ENCODE peak calls at places on chromosomes 12 and 14, in eight cellular contexts. One of them, this sample, is unnamed.

GRCh38 chr14:56325251-56325839 is 207.1 kb downstream of the PELI2 start:
- DNase-seq in heart left ventricle: no peak
- DNase-seq in pancreas: no peak
- DNase-seq in gastrocnemius medialis: no peak
- DNase-seq in stomach: no peak
- DNase-seq in GM12878: no peak
- DNase-seq in lung: no peak
- DNase-seq in Peyer's patch: no peak
- DNase-seq in this sample: no peak

GRCh38 chr12:56271031-56271430 is 4.3 kb downstream of the COQ10A start:
- DNase-seq in lung: no peak
- DNase-seq in GM12878: no peak
- DNase-seq in pancreas: no peak
- DNase-seq in heart left ventricle: peak; percentile 18
- DNase-seq in gastrocnemius medialis: peak; percentile 74
- DNase-seq in Peyer's patch: no peak
- DNase-seq in stomach: no peak
- DNase-seq in this sample: no peak

GRCh38 chr14:91395998-91396660 is 21.5 kb downstream of the CCDC88C start:
- DNase-seq in heart left ventricle: no peak
- DNase-seq in stomach: no peak
- DNase-seq in pancreas: no peak
- DNase-seq in gastrocnemius medialis: no peak
- DNase-seq in lung: no peak
- DNase-seq in Peyer's patch: no peak
- DNase-seq in GM12878: no peak
- DNase-seq in this sample: peak; percentile 92

GRCh38 chr12:21941522-21942376 is 523 bp upstream of the ABCC9 start:
- DNase-seq in gastrocnemius medialis: peak; percentile 68
- DNase-seq in heart left ventricle: peak; percentile 77
- DNase-seq in pancreas: peak; percentile 60
- DNase-seq in stomach: no peak
- DNase-seq in Peyer's patch: no peak
- DNase-seq in GM12878: no peak
- DNase-seq in lung: peak; percentile 51
- DNase-seq in this sample: no peak

GRCh38 chr14:96056509-96057422 is 17.6 kb downstream of the C14orf132 start:
- DNase-seq in gastrocnemius medialis: no peak
- DNase-seq in pancreas: no peak
- DNase-seq in heart left ventricle: no peak
- DNase-seq in lung: no peak
- DNase-seq in Peyer's patch: no peak
- DNase-seq in GM12878: no peak
- DNase-seq in stomach: peak; percentile 36
- DNase-seq in this sample: no peak

GRCh38 chr12:28033538-28033915 is 61.0 kb upstream of the PTHLH start:
- DNase-seq in stomach: no peak
- DNase-seq in lung: no peak
- DNase-seq in Peyer's patch: no peak
- DNase-seq in heart left ventricle: no peak
- DNase-seq in gastrocnemius medialis: no peak
- DNase-seq in GM12878: no peak
- DNase-seq in pancreas: no peak
- DNase-seq in this sample: no peak

GRCh38 chr14:36320210-36321003 is at the start of gene MBIP:
- DNase-seq in stomach: peak; percentile 95
- DNase-seq in pancreas: peak; percentile 89
- DNase-seq in gastrocnemius medialis: peak; percentile 90
- DNase-seq in GM12878: peak; percentile 86
- DNase-seq in heart left ventricle: peak; percentile 93
- DNase-seq in lung: peak; percentile 96
- DNase-seq in Peyer's patch: peak; percentile 90
- DNase-seq in this sample: peak; percentile 91

GRCh38 chr12:112906712-112907414 is at the start of gene OAS1:
- DNase-seq in lung: peak; percentile 39
- DNase-seq in gastrocnemius medialis: no peak
- DNase-seq in GM12878: peak; percentile 89
- DNase-seq in pancreas: no peak
- DNase-seq in Peyer's patch: no peak
- DNase-seq in heart left ventricle: peak; percentile 49
- DNase-seq in stomach: peak; percentile 35
- DNase-seq in this sample: peak; percentile 59

GRCh38 chr12:103668520-103668919 is 81.4 kb downstream of the STAB2 start:
- DNase-seq in GM12878: no peak
- DNase-seq in lung: no peak
- DNase-seq in Peyer's patch: no peak
- DNase-seq in stomach: no peak
- DNase-seq in pancreas: no peak
- DNase-seq in gastrocnemius medialis: no peak
- DNase-seq in heart left ventricle: no peak
- DNase-seq in this sample: no peak

GRCh38 chr12:33093534-33093933 is 197.0 kb upstream of the PKP2 start:
- DNase-seq in stomach: no peak
- DNase-seq in pancreas: no peak
- DNase-seq in GM12878: no peak
- DNase-seq in lung: no peak
- DNase-seq in Peyer's patch: no peak
- DNase-seq in heart left ventricle: no peak
- DNase-seq in gastrocnemius medialis: no peak
- DNase-seq in this sample: no peak

GRCh38 chr14:79256311-79256879 is 954.9 kb downstream of the DIO2 start:
- DNase-seq in heart left ventricle: no peak
- DNase-seq in stomach: no peak
- DNase-seq in lung: no peak
- DNase-seq in pancreas: no peak
- DNase-seq in Peyer's patch: no peak
- DNase-seq in GM12878: no peak
- DNase-seq in gastrocnemius medialis: no peak
- DNase-seq in this sample: no peak

GRCh38 chr12:49662998-49663843 is 39.9 kb downstream of the PRPF40B start:
- DNase-seq in pancreas: no peak
- DNase-seq in Peyer's patch: no peak
- DNase-seq in heart left ventricle: peak; percentile 90
- DNase-seq in stomach: no peak
- DNase-seq in lung: peak; percentile 61
- DNase-seq in gastrocnemius medialis: peak; percentile 81
- DNase-seq in GM12878: peak; percentile 75
- DNase-seq in this sample: no peak

GRCh38 chr12:122974274-122974891 is 661 bp upstream of the OGFOD2 start:
- DNase-seq in Peyer's patch: peak; percentile 99
- DNase-seq in lung: peak; percentile 99
- DNase-seq in heart left ventricle: peak; percentile 99
- DNase-seq in GM12878: peak; percentile 96
- DNase-seq in stomach: peak; percentile 99
- DNase-seq in gastrocnemius medialis: peak; percentile 97
- DNase-seq in pancreas: peak; percentile 98
- DNase-seq in this sample: peak; percentile 98

GRCh38 chr12:106790020-106790419 is 15.5 kb downstream of the RIC8B start:
- DNase-seq in GM12878: no peak
- DNase-seq in stomach: no peak
- DNase-seq in lung: no peak
- DNase-seq in gastrocnemius medialis: no peak
- DNase-seq in pancreas: no peak
- DNase-seq in Peyer's patch: no peak
- DNase-seq in heart left ventricle: no peak
- DNase-seq in this sample: no peak

GRCh38 chr12:117699575-117699974 is 269.2 kb downstream of the KSR2 start:
- DNase-seq in gastrocnemius medialis: no peak
- DNase-seq in pancreas: no peak
- DNase-seq in lung: no peak
- DNase-seq in heart left ventricle: no peak
- DNase-seq in stomach: no peak
- DNase-seq in Peyer's patch: no peak
- DNase-seq in GM12878: no peak
- DNase-seq in this sample: no peak

GRCh38 chr12:42759622-42760273 is 170.2 kb upstream of the PRICKLE1 start:
- DNase-seq in pancreas: peak; percentile 73
- DNase-seq in stomach: peak; percentile 31
- DNase-seq in heart left ventricle: peak; percentile 54
- DNase-seq in lung: peak; percentile 59
- DNase-seq in gastrocnemius medialis: peak; percentile 81
- DNase-seq in Peyer's patch: no peak
- DNase-seq in GM12878: no peak
- DNase-seq in this sample: peak; percentile 76

GRCh38 chr14:64572721-64573508 is 23.2 kb downstream of the PPP1R36 start:
- DNase-seq in gastrocnemius medialis: no peak
- DNase-seq in lung: no peak
- DNase-seq in stomach: no peak
- DNase-seq in pancreas: no peak
- DNase-seq in Peyer's patch: no peak
- DNase-seq in GM12878: no peak
- DNase-seq in heart left ventricle: no peak
- DNase-seq in this sample: no peak

GRCh38 chr12:51197736-51198567 is 19.9 kb downstream of the POU6F1 start:
- DNase-seq in pancreas: no peak
- DNase-seq in Peyer's patch: no peak
- DNase-seq in gastrocnemius medialis: no peak
- DNase-seq in lung: no peak
- DNase-seq in heart left ventricle: no peak
- DNase-seq in GM12878: no peak
- DNase-seq in stomach: no peak
- DNase-seq in this sample: no peak

GRCh38 chr12:67842124-67842523 is 147.1 kb upstream of the IFNG-AS1 start:
- DNase-seq in lung: no peak
- DNase-seq in stomach: no peak
- DNase-seq in Peyer's patch: no peak
- DNase-seq in pancreas: no peak
- DNase-seq in GM12878: no peak
- DNase-seq in heart left ventricle: no peak
- DNase-seq in gastrocnemius medialis: no peak
- DNase-seq in this sample: no peak

GRCh38 chr14:93092606-93093556 is 22.8 kb downstream of the ITPK1 start:
- DNase-seq in gastrocnemius medialis: no peak
- DNase-seq in stomach: no peak
- DNase-seq in Peyer's patch: no peak
- DNase-seq in lung: no peak
- DNase-seq in heart left ventricle: no peak
- DNase-seq in pancreas: no peak
- DNase-seq in GM12878: no peak
- DNase-seq in this sample: no peak

GRCh38 chr12:109377139-109377685 is 29.5 kb downstream of the MYO1H start:
- DNase-seq in Peyer's patch: no peak
- DNase-seq in lung: no peak
- DNase-seq in pancreas: no peak
- DNase-seq in stomach: no peak
- DNase-seq in gastrocnemius medialis: no peak
- DNase-seq in GM12878: no peak
- DNase-seq in heart left ventricle: no peak
- DNase-seq in this sample: no peak

GRCh38 chr14:75711134-75711795 is 50.2 kb downstream of the TTLL5 start:
- DNase-seq in gastrocnemius medialis: peak; percentile 45
- DNase-seq in Peyer's patch: no peak
- DNase-seq in GM12878: no peak
- DNase-seq in pancreas: peak; percentile 25
- DNase-seq in stomach: peak; percentile 40
- DNase-seq in lung: no peak
- DNase-seq in heart left ventricle: peak; percentile 30
- DNase-seq in this sample: peak; percentile 48

GRCh38 chr12:120239776-120240494 is 25.6 kb downstream of the PXN start:
- DNase-seq in gastrocnemius medialis: no peak
- DNase-seq in stomach: no peak
- DNase-seq in GM12878: no peak
- DNase-seq in lung: no peak
- DNase-seq in heart left ventricle: no peak
- DNase-seq in Peyer's patch: no peak
- DNase-seq in pancreas: no peak
- DNase-seq in this sample: no peak
- H3K4me1 ChIP-seq in gastrocnemius medialis: peaks cover 94% of the 10 kb centered on the region
- H3K4me1 ChIP-seq in stomach: peaks cover 95% of the 10 kb centered on the region
- H3K4me1 ChIP-seq in GM12878: no peaks in the 10 kb centered on the region
- H3K4me1 ChIP-seq in lung: peaks cover 56% of the 10 kb centered on the region
- H3K4me1 ChIP-seq in heart left ventricle: peaks cover 82% of the 10 kb centered on the region
- H3K4me1 ChIP-seq in Peyer's patch: no peaks in the 10 kb centered on the region
- H3K4me1 ChIP-seq in pancreas: peaks cover 10% of the 10 kb centered on the region
- H3K4me1 ChIP-seq in this sample: peaks cover 20% of the 10 kb centered on the region

GRCh38 chr12:6332459-6332858 is 9.4 kb downstream of the TNFRSF1A start:
- DNase-seq in heart left ventricle: no peak
- DNase-seq in gastrocnemius medialis: no peak
- DNase-seq in pancreas: no peak
- DNase-seq in lung: no peak
- DNase-seq in Peyer's patch: no peak
- DNase-seq in GM12878: no peak
- DNase-seq in stomach: no peak
- DNase-seq in this sample: no peak
- H3K4me1 ChIP-seq in heart left ventricle: peaks cover 39% of the 10 kb centered on the region
- H3K4me1 ChIP-seq in gastrocnemius medialis: peaks cover 40% of the 10 kb centered on the region
- H3K4me1 ChIP-seq in pancreas: peaks cover 25% of the 10 kb centered on the region
- H3K4me1 ChIP-seq in lung: peaks cover 31% of the 10 kb centered on the region
- H3K4me1 ChIP-seq in Peyer's patch: peaks cover 28% of the 10 kb centered on the region
- H3K4me1 ChIP-seq in GM12878: peaks cover 42% of the 10 kb centered on the region
- H3K4me1 ChIP-seq in stomach: peaks cover 97% of the 10 kb centered on the region
- H3K4me1 ChIP-seq in this sample: peaks cover 29% of the 10 kb centered on the region

DNA sequence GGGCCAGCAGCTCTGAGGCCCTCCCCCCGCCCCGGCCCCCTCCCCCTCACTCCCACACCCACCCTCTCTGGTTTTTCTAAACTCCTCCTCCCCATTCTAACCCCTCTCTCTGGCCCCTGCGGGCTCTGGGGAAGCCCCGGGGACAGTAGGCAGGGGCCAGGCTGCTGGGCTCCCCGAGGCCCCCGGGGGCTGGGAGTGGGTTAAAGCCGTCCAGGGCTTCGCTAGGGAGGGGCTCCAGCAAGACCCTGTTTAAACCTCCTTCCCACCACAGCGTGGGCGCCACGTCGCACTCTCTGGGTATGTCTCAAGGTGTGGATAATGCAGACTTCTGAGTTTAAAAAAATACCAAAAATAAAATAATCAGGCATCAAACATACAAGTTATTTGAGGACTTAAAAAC is 51.4 kb downstream of the GALNT9 start:
- DNase-seq in stomach: no peak
- DNase-seq in Peyer's patch: no peak
- DNase-seq in gastrocnemius medialis: no peak
- DNase-seq in pancreas: peak; percentile 6
- DNase-seq in lung: no peak
- DNase-seq in heart left ventricle: no peak
- DNase-seq in GM12878: no peak
- DNase-seq in this sample: no peak
- H3K4me1 ChIP-seq in stomach: peaks cover 22% of the 10 kb centered on the region
- H3K4me1 ChIP-seq in Peyer's patch: no peaks in the 10 kb centered on the region
- H3K4me1 ChIP-seq in gastrocnemius medialis: no peaks in the 10 kb centered on the region
- H3K4me1 ChIP-seq in pancreas: no peaks in the 10 kb centered on the region
- H3K4me1 ChIP-seq in lung: peaks cover 2% of the 10 kb centered on the region
- H3K4me1 ChIP-seq in heart left ventricle: no peaks in the 10 kb centered on the region
- H3K4me1 ChIP-seq in GM12878: no peaks in the 10 kb centered on the region
- H3K4me1 ChIP-seq in this sample: no peaks in the 10 kb centered on the region

DNA sequence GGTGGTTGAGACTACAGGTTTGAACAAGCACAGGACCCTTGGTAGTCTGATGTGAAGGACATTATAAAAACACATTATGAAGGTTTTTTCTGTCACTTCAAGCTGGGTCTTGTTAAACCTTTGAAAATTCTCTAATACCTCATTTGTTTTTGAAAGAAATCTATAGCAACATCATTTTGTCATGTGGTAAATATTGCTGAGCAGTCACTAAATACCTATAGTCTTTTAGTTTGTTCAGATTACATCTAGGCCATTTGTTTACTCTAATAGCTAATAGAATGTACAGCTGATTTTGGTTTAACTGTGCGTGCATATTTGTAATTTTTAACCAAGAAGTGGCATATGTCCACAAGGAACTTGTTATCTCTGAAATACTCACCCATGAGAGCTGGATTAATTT is 2.9 kb downstream of the PPM1A start:
- DNase-seq in Peyer's patch: no peak
- DNase-seq in GM12878: no peak
- DNase-seq in lung: no peak
- DNase-seq in heart left ventricle: no peak
- DNase-seq in stomach: no peak
- DNase-seq in pancreas: no peak
- DNase-seq in gastrocnemius medialis: no peak
- DNase-seq in this sample: no peak
- H3K4me1 ChIP-seq in Peyer's patch: peaks cover 10% of the 10 kb centered on the region
- H3K4me1 ChIP-seq in GM12878: peaks cover 4% of the 10 kb centered on the region
- H3K4me1 ChIP-seq in lung: no peaks in the 10 kb centered on the region
- H3K4me1 ChIP-seq in heart left ventricle: peaks cover 19% of the 10 kb centered on the region
- H3K4me1 ChIP-seq in stomach: peaks cover 67% of the 10 kb centered on the region
- H3K4me1 ChIP-seq in pancreas: peaks cover 8% of the 10 kb centered on the region
- H3K4me1 ChIP-seq in gastrocnemius medialis: peaks cover 64% of the 10 kb centered on the region
- H3K4me1 ChIP-seq in this sample: peaks cover 7% of the 10 kb centered on the region

This sample was measured in prostate gland.